ENCODE peak calls at places on chromosome 18, in seven cellular contexts. Q is right atrium auricular region, H is transverse colon, X is fibroblast of lung, D is MM.1S, U is endodermal cell, N is A549. W is an unnamed sample.

GRCh38 chr18:44696892-44697291 is 16.2 kb downstream of the SETBP1 start:
- DNase-seq in Q (no peak), H (peak), X (peak), D (no peak), U (peak), N (no peak), W (no peak)

GRCh38 chr18:29003194-29003593 is 826.3 kb upstream of the CDH2 start:
- DNase-seq in Q (no peak), H (no peak), X (no peak), D (no peak), U (no peak), N (no peak), W (no peak)

GRCh38 chr18:74230922-74231714 is 60.6 kb downstream of the CYB5A start:
- DNase-seq in Q (no peak), H (no peak), X (no peak), D (no peak), U (no peak), N (no peak), W (no peak)

GRCh38 chr18:12043811-12044210 is 49.8 kb upstream of the ANKRD62 start:
- DNase-seq in Q (peak), H (no peak), X (no peak), D (no peak), U (no peak), N (no peak), W (no peak)

GRCh38 chr18:55768255-55768654 is 180.3 kb upstream of the TCF4 start:
- DNase-seq in Q (no peak), H (no peak), X (peak), D (no peak), U (peak), N (no peak), W (no peak)

GRCh38 chr18:58541789-58542425 is 87.0 kb downstream of the ALPK2 start:
- DNase-seq in Q (no peak), H (no peak), X (peak), D (peak), U (peak), N (peak), W (no peak)

GRCh38 chr18:12580630-12581342 is 77.1 kb downstream of the SPIRE1 start:
- DNase-seq in Q (no peak), H (no peak), X (no peak), D (no peak), U (no peak), N (no peak), W (no peak)

GRCh38 chr18:28248653-28249052 is 71.7 kb upstream of the CDH2 start:
- DNase-seq in Q (no peak), H (no peak), X (no peak), D (no peak), U (no peak), N (no peak), W (no peak)

GRCh38 chr18:57576316-57576715 is 10.2 kb downstream of the FECH start:
- DNase-seq in Q (no peak), H (no peak), X (no peak), D (no peak), U (no peak), N (no peak), W (no peak)

GRCh38 chr18:74290831-74291770 is 662 bp downstream of the CYB5A start:
- DNase-seq in Q (no peak), H (peak), X (no peak), D (no peak), U (peak), N (no peak), W (peak)

GRCh38 chr18:73942081-73942625 is 205.5 kb downstream of the FBXO15 start:
- DNase-seq in Q (peak), H (no peak), X (no peak), D (no peak), U (no peak), N (no peak), W (no peak)

GRCh38 chr18:24126155-24126947 is 12.5 kb upstream of the CABYR start:
- DNase-seq in Q (no peak), H (no peak), X (peak), D (no peak), U (no peak), N (no peak), W (no peak)

GRCh38 chr18:61833978-61834377 is 58.8 kb downstream of the RNF152 start:
- DNase-seq in Q (no peak), H (no peak), X (peak), D (no peak), U (no peak), N (no peak), W (no peak)

GRCh38 chr18:61832858-61833257 is 59.9 kb downstream of the RNF152 start:
- DNase-seq in Q (no peak), H (no peak), X (no peak), D (no peak), U (no peak), N (no peak), W (no peak)

GRCh38 chr18:61829108-61829507 is 63.7 kb downstream of the RNF152 start:
- DNase-seq in Q (no peak), H (no peak), X (no peak), D (no peak), U (no peak), N (no peak), W (no peak)

GRCh38 chr18:61831071-61831470 is 61.7 kb downstream of the RNF152 start:
- DNase-seq in Q (no peak), H (no peak), X (peak), D (no peak), U (no peak), N (no peak), W (no peak)

DNA sequence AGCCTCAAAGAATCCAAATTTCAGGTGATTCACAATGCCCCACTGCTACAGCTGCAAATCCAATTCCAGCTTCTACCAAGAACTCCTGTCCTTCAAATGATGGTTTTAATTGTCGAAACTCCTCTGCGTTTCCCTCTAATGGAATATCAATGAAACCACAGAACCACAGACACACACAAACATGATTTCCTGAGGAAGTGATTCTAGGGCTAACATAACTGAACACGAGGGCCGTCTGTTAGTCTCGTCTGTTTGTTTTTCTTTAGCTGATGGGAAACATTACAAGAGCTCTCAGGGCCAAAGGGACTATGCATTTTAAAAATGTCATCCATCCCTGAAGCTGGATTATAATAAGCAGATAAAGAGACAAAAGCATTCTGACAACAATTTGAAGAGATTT is 59.4 kb downstream of the RNF152 start:
- DNase-seq in Q (no peak), H (no peak), X (peak), D (peak), U (no peak), N (no peak), W (no peak)
- H3K4me3 ChIP-seq in Q (no peak), H (no peak), X (no peak), D (no peak), U (no peak), N (no peak), W (no peak)

GRCh38 chr18:27005589-27005988 is 140.1 kb upstream of the AQP4 start:
- DNase-seq in Q (no peak), H (no peak), X (no peak), D (peak), U (peak), N (peak), W (no peak)
- TF ChIP-seq CTCF in Q (peak), H (no peak), X (peak), D (peak), U (peak), N (peak), W (peak)

DNA sequence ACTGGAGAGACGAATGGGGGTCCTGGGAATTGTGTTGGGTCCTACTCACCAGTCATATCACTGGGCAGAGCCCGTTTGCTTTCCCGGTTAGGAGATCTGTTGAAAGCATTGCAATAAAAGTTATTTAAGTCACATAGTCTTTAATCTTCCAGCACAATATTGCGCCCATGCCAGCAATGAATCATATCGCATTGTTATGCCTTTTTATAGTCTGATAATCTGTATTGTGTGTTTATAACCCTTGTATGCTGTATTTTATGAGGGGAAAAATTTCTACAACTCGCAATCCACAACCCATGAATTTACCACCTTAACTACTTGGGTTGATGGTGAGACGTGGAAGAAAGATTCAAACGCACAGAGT is 211.9 kb upstream of the SMIM21 start:
- DNase-seq in Q (no peak), H (peak), X (no peak), D (no peak), U (no peak), N (no peak), W (no peak)
- H3K27ac ChIP-seq in Q (no peak), H (peak), X (no peak), D (no peak), U (no peak), N (no peak), W (no peak)

GRCh38 chr18:35043207-35043606 is 2.0 kb downstream of the MAPRE2 start:
- DNase-seq in Q (no peak), H (no peak), X (no peak), D (no peak), U (no peak), N (no peak), W (no peak)

GRCh38 chr18:35045808-35046207 is 4.6 kb downstream of the MAPRE2 start:
- DNase-seq in Q (no peak), H (no peak), X (no peak), D (no peak), U (no peak), N (no peak), W (no peak)

GRCh38 chr18:35047697-35048292 is 6.6 kb downstream of the MAPRE2 start:
- DNase-seq in Q (no peak), H (no peak), X (no peak), D (no peak), U (no peak), N (no peak), W (no peak)

GRCh38 chr18:35042389-35043066 is 1.3 kb downstream of the MAPRE2 start:
- DNase-seq in Q (no peak), H (no peak), X (peak), D (peak), U (no peak), N (no peak), W (no peak)

GRCh38 chr18:35045121-35045520 is 3.9 kb downstream of the MAPRE2 start:
- DNase-seq in Q (no peak), H (no peak), X (peak), D (no peak), U (no peak), N (no peak), W (no peak)
- H3K4me3 ChIP-seq in Q (no peak), H (no peak), X (no peak), D (no peak), U (no peak), N (no peak), W (peak)

W was measured in heart left ventricle.